ENCODE peak calls at places on chromosomes 13 and 19, in four cellular contexts. One of them, this sample, is unnamed.

GRCh38 chr19:15498910-15499309 is 9.4 kb upstream of the CYP4F22 start:
- DNase-seq in HepG2: no peak
- DNase-seq in HEK293T: peak; percentile 31
- DNase-seq in K562: no peak
- DNase-seq in this sample: no peak

GRCh38 chr13:79741006-79741405 is 260.1 kb downstream of the NDFIP2 start:
- DNase-seq in K562: no peak
- DNase-seq in HEK293T: peak; percentile 54
- DNase-seq in HepG2: peak; percentile 28
- DNase-seq in this sample: no peak

GRCh38 chr13:51635137-51635878 is 51.0 kb downstream of the WDFY2 start:
- DNase-seq in HepG2: no peak
- DNase-seq in K562: no peak
- DNase-seq in HEK293T: no peak
- DNase-seq in this sample: no peak

GRCh38 chr13:73984201-73984600 is 150.0 kb downstream of the KLF12 start:
- DNase-seq in HEK293T: no peak
- DNase-seq in HepG2: no peak
- DNase-seq in K562: no peak
- DNase-seq in this sample: no peak

GRCh38 chr19:39915101-39915847 is 19.2 kb downstream of the FCGBP start:
- DNase-seq in HepG2: no peak
- DNase-seq in K562: no peak
- DNase-seq in HEK293T: no peak
- DNase-seq in this sample: no peak

GRCh38 chr19:35350591-35350990 is 2.9 kb downstream of the FFAR1 start:
- DNase-seq in HepG2: no peak
- DNase-seq in HEK293T: no peak
- DNase-seq in K562: no peak
- DNase-seq in this sample: no peak

GRCh38 chr13:111853766-111854165 is 213.2 kb upstream of the SOX1 start:
- DNase-seq in HepG2: no peak
- DNase-seq in K562: no peak
- DNase-seq in HEK293T: no peak
- DNase-seq in this sample: no peak

GRCh38 chr13:29849731-29850212 is 645 bp downstream of the UBL3 start:
- DNase-seq in HEK293T: peak; percentile 35
- DNase-seq in HepG2: peak; percentile 33
- DNase-seq in K562: peak; percentile 41
- DNase-seq in this sample: no peak

GRCh38 chr13:47215741-47216140 is 318.9 kb upstream of the HTR2A start:
- DNase-seq in HepG2: no peak
- DNase-seq in K562: no peak
- DNase-seq in HEK293T: no peak
- DNase-seq in this sample: no peak

GRCh38 chr13:64480648-64481047 is 2749.5 kb downstream of the PCDH9 start:
- DNase-seq in K562: no peak
- DNase-seq in HEK293T: no peak
- DNase-seq in HepG2: no peak
- DNase-seq in this sample: no peak

GRCh38 chr19:30512748-30513389 is 140.7 kb downstream of the ZNF536 start:
- DNase-seq in HepG2: no peak
- DNase-seq in K562: no peak
- DNase-seq in HEK293T: no peak
- DNase-seq in this sample: no peak

GRCh38 chr13:112710855-112711527 is 21.2 kb downstream of the ATP11A start:
- DNase-seq in HepG2: no peak
- DNase-seq in K562: no peak
- DNase-seq in HEK293T: no peak
- DNase-seq in this sample: no peak

GRCh38 chr19:289651-290538 is 1.3 kb downstream of the PLPP2 start:
- DNase-seq in K562: peak; percentile 56
- DNase-seq in HEK293T: no peak
- DNase-seq in HepG2: peak; percentile 42
- DNase-seq in this sample: no peak

GRCh38 chr19:12656899-12657571 is 9.5 kb downstream of the MAN2B1 start:
- DNase-seq in K562: peak; percentile 23
- DNase-seq in HepG2: no peak
- DNase-seq in HEK293T: peak; percentile 47
- DNase-seq in this sample: no peak

GRCh38 chr19:54183431-54183830 is 5.9 kb downstream of the MBOAT7 start:
- DNase-seq in HepG2: no peak
- DNase-seq in HEK293T: no peak
- DNase-seq in K562: no peak
- DNase-seq in this sample: no peak
- TF ChIP-seq TARDBP in HepG2: no peak
- TF ChIP-seq TARDBP in HEK293T: no peak
- TF ChIP-seq TARDBP in K562: no peak
- TF ChIP-seq TARDBP in this sample: no peak

DNA sequence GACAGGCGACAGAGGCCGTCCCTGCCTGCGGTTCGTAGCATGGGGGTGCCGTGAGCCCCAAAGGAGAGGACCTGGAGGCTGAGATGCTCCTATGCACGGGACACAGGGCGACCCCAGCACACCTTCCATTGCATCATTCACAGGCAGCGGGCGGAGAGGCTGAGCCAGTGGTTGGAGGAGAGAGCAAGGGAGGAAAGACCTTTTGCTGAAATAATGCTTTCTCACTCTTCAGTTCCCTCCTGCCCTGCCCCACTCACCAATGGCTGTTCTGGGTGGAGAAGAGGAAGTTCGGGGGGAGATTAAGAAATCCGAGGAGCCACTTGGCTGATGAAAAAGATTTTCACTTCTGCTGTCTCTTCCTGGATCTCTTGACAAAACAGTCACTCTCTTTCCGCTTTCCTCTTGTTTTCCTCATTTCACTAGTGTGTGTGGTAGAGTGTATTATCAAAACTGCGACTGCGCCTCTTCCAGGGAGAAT is at the start of gene NLRP12:
- DNase-seq in K562: no peak
- DNase-seq in HepG2: no peak
- DNase-seq in HEK293T: no peak
- DNase-seq in this sample: no peak
- TF ChIP-seq TARDBP in K562: no peak
- TF ChIP-seq TARDBP in HepG2: no peak
- TF ChIP-seq TARDBP in HEK293T: no peak
- TF ChIP-seq TARDBP in this sample: no peak

GRCh38 chr13:99385940-99386339 is 78.7 kb upstream of the GPR183 start:
- DNase-seq in K562: no peak
- DNase-seq in HepG2: no peak
- DNase-seq in HEK293T: no peak
- DNase-seq in this sample: no peak
- TF ChIP-seq TARDBP in K562: no peak
- TF ChIP-seq TARDBP in HepG2: no peak
- TF ChIP-seq TARDBP in HEK293T: no peak
- TF ChIP-seq TARDBP in this sample: no peak

GRCh38 chr19:44653977-44654784 is 10.5 kb downstream of the PVR start:
- DNase-seq in HEK293T: peak; percentile 34
- DNase-seq in HepG2: peak; percentile 36
- DNase-seq in K562: peak; percentile 72
- DNase-seq in this sample: peak; percentile 38

GRCh38 chr19:44660081-44660480 is 11.2 kb upstream of the CEACAM19 start:
- DNase-seq in K562: no peak
- DNase-seq in HEK293T: no peak
- DNase-seq in HepG2: no peak
- DNase-seq in this sample: no peak

GRCh38 chr19:44658069-44658727 is 13.1 kb upstream of the CEACAM19 start:
- DNase-seq in HEK293T: no peak
- DNase-seq in K562: no peak
- DNase-seq in HepG2: no peak
- DNase-seq in this sample: no peak

GRCh38 chr19:44661205-44661604 is 10.1 kb upstream of the CEACAM19 start:
- DNase-seq in HepG2: no peak
- DNase-seq in K562: no peak
- DNase-seq in HEK293T: no peak
- DNase-seq in this sample: no peak

DNA sequence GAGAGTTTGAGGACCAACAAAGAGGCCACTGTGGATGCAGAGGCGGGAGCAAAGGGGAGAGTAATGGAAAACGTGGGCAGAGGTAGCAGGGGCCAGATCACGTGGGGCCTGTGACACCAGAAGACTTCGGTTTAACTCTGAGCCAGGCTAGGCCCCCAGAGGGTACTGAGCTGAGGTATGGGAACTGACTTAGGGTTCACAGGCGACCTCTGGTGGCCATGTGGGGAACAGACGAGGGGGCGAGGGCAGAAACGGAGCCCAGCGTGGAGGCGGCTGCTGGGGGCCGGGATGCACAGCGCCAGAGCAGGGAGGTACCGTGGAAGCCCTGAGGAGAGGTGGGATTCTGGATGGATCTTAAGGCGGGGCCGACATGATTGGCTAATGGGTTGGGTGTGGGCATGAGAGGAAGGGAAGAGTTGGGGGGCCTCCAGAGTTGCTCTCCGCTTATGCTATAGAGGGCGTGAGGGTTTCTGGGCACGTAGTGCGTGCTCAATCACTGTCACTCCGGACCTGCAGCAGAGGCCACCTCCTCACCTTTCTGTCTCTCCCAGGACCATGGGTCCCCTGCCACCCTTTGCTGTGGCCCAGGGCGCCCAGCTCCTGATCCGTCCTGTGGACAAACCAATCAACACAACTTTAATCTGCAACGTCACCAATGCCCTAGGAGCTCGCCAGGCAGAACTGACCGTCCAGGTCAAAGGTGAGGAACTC is 13.7 kb downstream of the PVR start:
- DNase-seq in HEK293T: peak; percentile 70
- DNase-seq in K562: peak; percentile 76
- DNase-seq in HepG2: peak; percentile 62
- DNase-seq in this sample: no peak
- TF ChIP-seq TARDBP in HEK293T: no peak
- TF ChIP-seq TARDBP in K562: no peak
- TF ChIP-seq TARDBP in HepG2: no peak
- TF ChIP-seq TARDBP in this sample: no peak

DNA sequence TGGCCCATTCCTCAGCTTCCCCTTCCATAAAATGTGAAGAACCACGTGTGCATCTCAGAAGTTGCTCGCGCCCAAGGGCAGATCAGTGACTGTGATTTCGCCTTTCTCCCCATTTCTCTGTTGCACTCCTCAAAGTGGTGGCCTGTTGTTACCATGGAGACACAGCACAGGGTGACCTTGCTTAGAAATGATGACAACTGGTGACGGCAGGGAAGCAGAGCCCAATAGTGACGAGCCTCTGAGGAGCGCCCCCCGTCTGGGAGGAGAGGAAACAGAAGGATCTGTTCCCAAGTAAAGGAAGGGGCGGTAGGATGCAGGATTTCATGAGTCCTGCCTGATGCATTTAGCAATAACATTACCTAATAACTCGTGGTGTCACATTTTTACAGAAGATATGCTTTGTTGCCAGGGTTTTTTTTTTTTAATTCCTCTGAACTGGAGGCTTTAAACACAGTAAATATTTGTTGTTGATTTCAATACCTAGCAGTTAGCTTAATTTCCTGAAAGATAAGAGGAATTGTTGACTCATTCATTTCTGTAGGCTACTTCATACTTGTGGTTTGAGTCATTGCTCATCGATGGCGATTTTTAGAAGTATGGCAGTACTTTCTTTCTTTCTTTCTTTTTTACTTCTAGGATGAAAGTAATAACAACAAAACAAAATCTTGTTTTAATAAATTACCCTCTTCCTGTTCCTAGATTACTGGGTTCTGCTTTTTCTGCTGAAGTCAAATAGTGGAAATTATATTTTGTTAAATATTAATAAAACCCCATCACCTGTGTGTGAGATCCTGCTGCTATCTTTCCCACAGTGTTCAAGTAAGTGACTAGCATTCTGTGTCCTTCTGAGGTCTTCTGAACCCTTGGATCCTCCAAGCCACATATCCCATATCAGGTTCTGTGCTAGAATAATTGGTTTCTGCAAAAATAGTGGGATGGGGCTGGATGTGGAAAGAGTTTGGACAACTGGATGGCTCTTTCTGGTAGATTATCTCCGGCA is 36.0 kb downstream of the MBNL2 start:
- DNase-seq in HepG2: peak; percentile 87
- DNase-seq in K562: peak; percentile 81
- DNase-seq in HEK293T: peak; percentile 50
- DNase-seq in this sample: peak; percentile 37
- TF ChIP-seq TARDBP in HepG2: no peak
- TF ChIP-seq TARDBP in K562: no peak
- TF ChIP-seq TARDBP in HEK293T: no peak
- TF ChIP-seq TARDBP in this sample: no peak

GRCh38 chr19:5313307-5313706 is 27.3 kb downstream of the PTPRS start:
- DNase-seq in HepG2: peak; percentile 15
- DNase-seq in HEK293T: no peak
- DNase-seq in K562: no peak
- DNase-seq in this sample: no peak
- TF ChIP-seq TARDBP in HepG2: no peak
- TF ChIP-seq TARDBP in HEK293T: no peak
- TF ChIP-seq TARDBP in K562: no peak
- TF ChIP-seq TARDBP in this sample: no peak

GRCh38 chr13:41107104-41107571 is 25.5 kb downstream of the KBTBD6 start:
- DNase-seq in HepG2: peak; percentile 13
- DNase-seq in HEK293T: no peak
- DNase-seq in K562: no peak
- DNase-seq in this sample: no peak

GRCh38 chr13:41107584-41108014 is 25.0 kb downstream of the KBTBD6 start:
- DNase-seq in HepG2: peak; percentile 81
- DNase-seq in HEK293T: no peak
- DNase-seq in K562: no peak
- DNase-seq in this sample: no peak

DNA sequence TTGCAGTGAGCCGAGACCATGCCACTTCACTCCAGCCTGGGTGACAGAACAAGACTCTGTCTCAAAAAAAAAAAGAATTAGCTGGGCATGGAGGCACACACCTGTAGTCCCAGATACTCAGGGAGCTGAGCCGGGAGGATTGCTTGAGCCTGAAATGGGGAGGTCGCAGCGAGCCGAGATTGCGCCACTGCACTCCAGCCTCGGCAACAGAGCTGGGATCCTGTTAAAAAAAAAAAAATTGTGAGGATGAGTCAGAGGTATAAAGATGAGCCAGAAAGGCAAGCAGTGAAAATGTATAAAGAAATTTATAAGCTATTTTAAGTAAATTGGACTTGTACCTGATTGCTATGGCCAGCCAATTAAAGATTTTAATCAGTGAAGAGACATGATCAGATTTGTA is 21.1 kb downstream of the KBTBD6 start:
- DNase-seq in HEK293T: no peak
- DNase-seq in HepG2: no peak
- DNase-seq in K562: no peak
- DNase-seq in this sample: no peak
- TF ChIP-seq TARDBP in HEK293T: no peak
- TF ChIP-seq TARDBP in HepG2: no peak
- TF ChIP-seq TARDBP in K562: no peak
- TF ChIP-seq TARDBP in this sample: no peak

DNA sequence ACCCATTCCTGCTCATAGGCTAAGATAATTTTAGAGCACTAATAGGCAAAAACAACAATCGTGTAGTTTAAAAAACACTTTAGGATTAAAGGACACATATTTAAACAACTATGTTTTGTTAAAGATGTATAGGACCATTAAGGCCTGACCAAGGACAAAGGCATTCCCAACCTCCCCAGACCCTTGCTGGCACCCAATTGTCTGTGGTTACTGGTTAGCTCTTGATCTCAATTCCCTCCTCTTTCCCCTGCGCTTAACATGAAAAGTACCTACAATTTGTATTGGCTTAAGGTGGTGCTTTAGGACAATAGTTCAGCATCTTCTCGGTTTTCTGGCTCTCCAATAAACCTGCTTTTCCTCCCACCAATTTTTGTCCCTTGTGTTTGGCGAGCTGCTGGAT is 51.0 kb downstream of the TEX26 start:
- DNase-seq in HEK293T: no peak
- DNase-seq in K562: no peak
- DNase-seq in HepG2: no peak
- DNase-seq in this sample: no peak
- TF ChIP-seq TARDBP in HEK293T: no peak
- TF ChIP-seq TARDBP in K562: no peak
- TF ChIP-seq TARDBP in HepG2: no peak
- TF ChIP-seq TARDBP in this sample: no peak

This sample was measured in GM12878.